ENCODE peak calls at places on chromosomes 16 and 17, in five cellular contexts. J is HCT116, Y is GM12878, I is endothelial cell of umbilical vein, Z is HepG2. T is an unnamed sample.

GRCh38 chr17:27968206-27968732 is 74.2 kb upstream of the NLK start:
- DNase-seq in I (no peak), J (no peak), Z (no peak), Y (no peak), T (no peak)

GRCh38 chr17:74274703-74275340 is 788 bp downstream of the DNAI2 start:
- DNase-seq in J (no peak), Z (no peak), I (no peak), Y (no peak), T (no peak)

GRCh38 chr16:9122969-9123368 is 31.5 kb downstream of the HAPSTR1 start:
- DNase-seq in J (no peak), Y (no peak), I (no peak), Z (no peak), T (no peak)

GRCh38 chr17:51423421-51424160 is 163.2 kb downstream of the UTP18 start:
- DNase-seq in Z (no peak), J (no peak), I (no peak), Y (no peak), T (no peak)

GRCh38 chr17:4541328-4542002 is 13.7 kb downstream of the MYBBP1A start:
- DNase-seq in Z (no peak), Y (no peak), I (no peak), J (no peak), T (no peak)

GRCh38 chr17:50102164-50102991 is 7.2 kb downstream of the PDK2 start:
- DNase-seq in Z (peak; percentile 92), Y (no peak), I (no peak), J (no peak), T (no peak)

GRCh38 chr16:48231675-48232214 is 12.4 kb upstream of the LONP2 start:
- DNase-seq in J (peak; percentile 35), Z (peak; percentile 49), I (peak; percentile 53), Y (no peak), T (peak; percentile 2)

GRCh38 chr17:28447396-28447760 is 26.1 kb upstream of the SLC13A2 start:
- DNase-seq in I (no peak), J (no peak), Y (no peak), Z (no peak), T (no peak)

GRCh38 chr17:83054518-83055125 is 24.8 kb upstream of the METRNL start:
- DNase-seq in Z (no peak), I (no peak), J (no peak), Y (no peak), T (no peak)

GRCh38 chr17:30576326-30576861 is 99.2 kb downstream of the GOSR1 start:
- DNase-seq in J (no peak), Z (no peak), I (peak; percentile 34), Y (no peak), T (no peak)

GRCh38 chr16:78137782-78138616 is 38.5 kb downstream of the WWOX start:
- DNase-seq in Z (no peak), I (peak; percentile 14), J (no peak), Y (no peak), T (no peak)

GRCh38 chr17:57986841-57987581 is 1.0 kb downstream of the VEZF1 start:
- DNase-seq in Z (peak; percentile 89), J (no peak), I (peak; percentile 88), Y (no peak), T (no peak)

GRCh38 chr16:68360547-68360946 is 49.7 kb downstream of the PRMT7 start:
- DNase-seq in I (no peak), J (no peak), Y (no peak), Z (no peak), T (no peak)

GRCh38 chr17:76196675-76197074 is 43.6 kb downstream of the RNF157 start:
- DNase-seq in I (no peak), Y (no peak), J (no peak), Z (no peak), T (no peak)

GRCh38 chr17:29368926-29369325 is 21.2 kb upstream of the TAOK1 start:
- DNase-seq in Y (no peak), J (no peak), I (no peak), Z (no peak), T (no peak)

GRCh38 chr17:40090234-40091111 is 9.9 kb downstream of the NR1D1 start:
- DNase-seq in Y (no peak), Z (no peak), J (no peak), I (no peak), T (no peak)

GRCh38 chr17:66416207-66416940 is 114.0 kb downstream of the PRKCA start:
- DNase-seq in I (no peak), J (no peak), Y (no peak), Z (no peak), T (no peak)

GRCh38 chr17:49957350-49957749 is 11.6 kb upstream of the DLX4 start:
- DNase-seq in J (no peak), Y (no peak), I (no peak), Z (no peak), T (no peak)

GRCh38 chr16:89448656-89449055 is 41.7 kb downstream of the ANKRD11 start:
- DNase-seq in J (no peak), I (no peak), Z (no peak), Y (no peak), T (no peak)

GRCh38 chr16:80105160-80105559 is 435.6 kb upstream of the DYNLRB2 start:
- DNase-seq in J (no peak), I (no peak), Z (no peak), Y (no peak), T (no peak)

GRCh38 chr17:30551666-30552339 is 74.6 kb downstream of the GOSR1 start:
- DNase-seq in I (no peak), Z (no peak), J (no peak), Y (no peak), T (no peak)

GRCh38 chr16:53258809-53259208 is 175.5 kb upstream of the RBL2 start:
- DNase-seq in Y (no peak), Z (no peak), J (no peak), I (no peak), T (no peak)

GRCh38 chr16:79662673-79663313 is 62.3 kb upstream of the MAF start:
- DNase-seq in Y (no peak), Z (no peak), I (no peak), J (no peak), T (no peak)

GRCh38 chr17:52762147-52762793 is 603.8 kb upstream of the CA10 start:
- DNase-seq in Z (no peak), J (no peak), I (no peak), Y (no peak), T (peak; percentile 97)

GRCh38 chr17:50565559-50566350 is 5.2 kb downstream of the CACNA1G start:
- DNase-seq in I (no peak), J (no peak), Y (no peak), Z (no peak), T (no peak)

GRCh38 chr17:45228985-45229517 is 7.4 kb downstream of the FMNL1 start:
- DNase-seq in J (no peak), Z (peak; percentile 56), I (no peak), Y (peak; percentile 68), T (no peak)

GRCh38 chr17:65896889-65897288 is 295.0 kb downstream of the CEP112 start:
- DNase-seq in I (no peak), Y (no peak), J (no peak), Z (no peak), T (no peak)

GRCh38 chr16:27366687-27367462 is 35.1 kb upstream of the IL21R start:
- DNase-seq in Y (no peak), I (peak; percentile 26), Z (no peak), J (no peak), T (no peak)

DNA sequence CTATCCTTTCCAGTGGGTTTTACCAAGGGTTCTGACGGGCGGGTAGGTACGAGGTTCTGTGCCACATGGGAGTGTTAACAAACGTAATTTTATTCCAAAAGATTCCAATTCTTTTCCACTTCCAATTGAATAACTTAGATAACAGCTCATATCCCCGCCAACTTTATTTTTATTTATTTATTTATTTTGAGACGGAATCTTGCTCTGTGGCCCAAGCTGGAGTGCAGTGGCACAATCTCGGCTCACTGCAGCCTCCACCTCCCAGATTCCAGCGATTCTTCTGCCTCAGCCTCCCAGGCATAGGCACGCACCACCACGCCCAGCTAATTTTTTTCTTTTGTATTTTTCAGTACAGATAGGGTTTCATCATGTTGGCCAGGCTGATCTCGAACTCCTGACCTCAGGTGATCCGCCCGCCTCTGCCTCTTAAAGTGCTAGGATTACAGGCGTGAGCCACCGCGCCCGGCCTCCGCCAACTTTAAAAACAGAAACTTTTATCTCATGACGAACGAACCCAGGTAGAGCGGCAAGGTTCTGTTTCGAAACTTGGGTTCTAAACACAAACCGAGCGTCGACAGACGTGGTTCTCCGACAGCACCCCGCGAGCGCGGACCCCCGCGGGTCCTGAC is 621 bp downstream of the ECI1 start:
- DNase-seq in I (peak; percentile 7), Y (no peak), Z (no peak), J (no peak), T (no peak)
- TF ChIP-seq POLR2AphosphoS5 in I (no peak), Y (no peak), Z (no peak), J (no peak), T (no peak)

DNA sequence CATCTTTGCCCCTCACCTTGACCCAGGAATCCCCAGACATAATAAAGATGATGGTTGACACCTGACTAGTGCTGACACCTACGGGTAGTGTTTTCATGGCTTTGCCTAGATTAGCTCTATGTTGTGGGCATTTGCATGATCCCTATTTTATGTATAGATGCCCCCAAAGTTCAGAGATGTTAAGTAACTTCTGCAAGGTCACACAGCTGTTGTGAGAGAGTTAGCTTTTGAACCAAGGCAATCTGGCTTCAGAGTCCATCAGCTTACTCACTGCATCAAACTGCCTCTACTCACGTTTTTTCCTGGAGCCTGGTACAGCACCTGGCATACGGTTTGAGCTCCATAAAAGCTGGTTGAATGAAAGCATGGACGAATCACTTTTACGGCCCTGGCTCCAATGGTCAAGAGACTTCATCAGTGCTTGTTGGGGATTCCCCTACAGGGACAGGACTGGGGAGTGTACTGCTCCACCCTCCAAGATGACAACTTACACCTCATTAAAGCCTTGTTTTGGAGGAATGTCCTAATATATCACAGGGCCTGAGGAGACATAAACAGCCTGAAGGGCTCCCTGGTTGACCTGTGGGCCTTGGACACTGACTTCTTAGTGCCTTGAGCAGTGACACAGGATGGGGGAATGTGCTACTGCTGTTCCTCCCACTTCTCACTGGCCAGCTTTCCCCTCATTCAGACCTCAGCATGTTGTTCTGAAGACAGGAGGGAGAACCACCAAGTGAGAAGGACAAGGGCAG is 193.2 kb upstream of the ASIC2 start:
- DNase-seq in Y (no peak), I (no peak), Z (no peak), J (no peak), T (no peak)
- H3K9ac ChIP-seq in Y (no peak overlapping the region), I (no peak overlapping the region), Z (no peak overlapping the region), J (no peak overlapping the region), T (no peak overlapping the region)

DNA sequence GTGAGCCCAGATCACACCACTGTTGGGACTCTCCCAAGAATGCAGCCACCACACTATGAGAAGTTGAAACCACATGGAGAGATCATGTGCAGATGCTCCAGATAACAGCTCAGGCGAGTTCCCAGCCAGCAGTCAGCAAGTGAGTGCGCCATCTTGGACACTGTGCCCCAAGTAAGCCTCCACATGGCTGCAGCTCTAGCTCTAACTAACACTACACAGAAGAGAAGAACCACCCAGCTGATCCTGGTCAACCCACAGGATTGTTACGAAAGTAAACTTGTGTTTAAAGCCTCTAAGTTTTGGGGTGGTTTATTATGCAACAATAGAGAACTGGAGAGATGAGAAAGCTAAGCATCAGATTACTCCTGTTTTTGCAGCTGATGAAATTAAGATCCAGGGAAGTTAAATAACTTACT is 25.8 kb downstream of the SLC38A7 start:
- DNase-seq in J (no peak), Y (no peak), Z (no peak), I (no peak), T (no peak)
- TF ChIP-seq POLR2AphosphoS5 in J (no peak), Y (no peak), Z (no peak), I (no peak), T (no peak)

GRCh38 chr16:70759666-70760065 is 41.3 kb downstream of the VAC14 start:
- DNase-seq in Y (no peak), I (no peak), J (no peak), Z (no peak), T (no peak)
- H3K9ac ChIP-seq in Y (no peak overlapping the region), I (no peak overlapping the region), J (no peak overlapping the region), Z (no peak overlapping the region), T (no peak overlapping the region)